ENCODE peak calls at places on chromosome 14, in nine cellular contexts. V is upper lobe of right lung, S is bronchial epithelial cell, Z is fibroblast of lung, R is breast epithelium, K is lower leg skin, P is HepG2, U is colonic mucosa, J is body of pancreas. Y is an unnamed sample.

GRCh38 chr14:99590746-99591555 is 13.1 kb downstream of the CCDC85C start:
- DNase-seq in V (no peak), S (no peak), Z (peak), R (no peak), K (no peak), P (no peak), U (no peak), J (no peak), Y (no peak)

GRCh38 chr14:31829256-31829923 is 247.7 kb upstream of the ARHGAP5 start:
- DNase-seq in V (no peak), S (peak), Z (peak), R (no peak), K (no peak), P (no peak), U (no peak), J (no peak), Y (peak)

GRCh38 chr14:101972126-101972785 is 7.9 kb downstream of the DYNC1H1 start:
- DNase-seq in V (peak), S (peak), Z (peak), R (peak), K (peak), P (peak), U (peak), J (peak), Y (peak)

GRCh38 chr14:70709726-70710382 is 68.1 kb downstream of the TTC9 start:
- DNase-seq in V (no peak), S (peak), Z (no peak), R (no peak), K (no peak), P (peak), U (no peak), J (no peak), Y (peak)

GRCh38 chr14:93009471-93010117 is 86.6 kb downstream of the CHGA start:
- DNase-seq in V (no peak), S (no peak), Z (no peak), R (no peak), K (peak), P (no peak), U (no peak), J (no peak), Y (no peak)

GRCh38 chr14:99384446-99385417 is 95.9 kb downstream of the SETD3 start:
- DNase-seq in V (no peak), S (no peak), Z (no peak), R (no peak), K (peak), P (no peak), U (no peak), J (no peak), Y (no peak)

GRCh38 chr14:84273181-84273580 is 1256.8 kb upstream of the FLRT2 start:
- DNase-seq in V (no peak), S (no peak), Z (no peak), R (no peak), K (no peak), P (no peak), U (no peak), J (no peak), Y (no peak)

GRCh38 chr14:31592619-31593018 is 31.4 kb downstream of the NUBPL start:
- DNase-seq in V (no peak), S (no peak), Z (peak), R (no peak), K (no peak), P (no peak), U (no peak), J (no peak), Y (no peak)

GRCh38 chr14:68784298-68784910 is 8.5 kb downstream of the ZFP36L1 start:
- DNase-seq in V (peak), S (peak), Z (peak), R (no peak), K (peak), P (peak), U (peak), J (peak), Y (peak)

GRCh38 chr14:23636317-23637211 is at the start of gene DHRS2:
- DNase-seq in V (no peak), S (no peak), Z (no peak), R (no peak), K (peak), P (peak), U (no peak), J (peak), Y (no peak)

GRCh38 chr14:69314327-69314726 is 54.4 kb downstream of the GALNT16 start:
- DNase-seq in V (peak), S (no peak), Z (no peak), R (no peak), K (peak), P (no peak), U (no peak), J (no peak), Y (peak)

GRCh38 chr14:99320621-99321235 is 48.7 kb upstream of the BCL11B start:
- DNase-seq in V (no peak), S (no peak), Z (no peak), R (no peak), K (peak), P (no peak), U (peak), J (no peak), Y (no peak)

GRCh38 chr14:73243341-73243740 is 6.0 kb downstream of the PAPLN start:
- DNase-seq in V (no peak), S (no peak), Z (no peak), R (no peak), K (no peak), P (no peak), U (no peak), J (no peak), Y (no peak)

GRCh38 chr14:73243748-73244147 is 6.4 kb downstream of the PAPLN start:
- DNase-seq in V (no peak), S (no peak), Z (no peak), R (no peak), K (no peak), P (no peak), U (no peak), J (no peak), Y (no peak)

GRCh38 chr14:73244541-73244940 is 7.2 kb downstream of the PAPLN start:
- DNase-seq in V (peak), S (no peak), Z (no peak), R (no peak), K (no peak), P (no peak), U (no peak), J (no peak), Y (no peak)

GRCh38 chr14:73246387-73247150 is 9.3 kb downstream of the PAPLN start:
- DNase-seq in V (no peak), S (no peak), Z (no peak), R (no peak), K (no peak), P (no peak), U (no peak), J (no peak), Y (no peak)

DNA sequence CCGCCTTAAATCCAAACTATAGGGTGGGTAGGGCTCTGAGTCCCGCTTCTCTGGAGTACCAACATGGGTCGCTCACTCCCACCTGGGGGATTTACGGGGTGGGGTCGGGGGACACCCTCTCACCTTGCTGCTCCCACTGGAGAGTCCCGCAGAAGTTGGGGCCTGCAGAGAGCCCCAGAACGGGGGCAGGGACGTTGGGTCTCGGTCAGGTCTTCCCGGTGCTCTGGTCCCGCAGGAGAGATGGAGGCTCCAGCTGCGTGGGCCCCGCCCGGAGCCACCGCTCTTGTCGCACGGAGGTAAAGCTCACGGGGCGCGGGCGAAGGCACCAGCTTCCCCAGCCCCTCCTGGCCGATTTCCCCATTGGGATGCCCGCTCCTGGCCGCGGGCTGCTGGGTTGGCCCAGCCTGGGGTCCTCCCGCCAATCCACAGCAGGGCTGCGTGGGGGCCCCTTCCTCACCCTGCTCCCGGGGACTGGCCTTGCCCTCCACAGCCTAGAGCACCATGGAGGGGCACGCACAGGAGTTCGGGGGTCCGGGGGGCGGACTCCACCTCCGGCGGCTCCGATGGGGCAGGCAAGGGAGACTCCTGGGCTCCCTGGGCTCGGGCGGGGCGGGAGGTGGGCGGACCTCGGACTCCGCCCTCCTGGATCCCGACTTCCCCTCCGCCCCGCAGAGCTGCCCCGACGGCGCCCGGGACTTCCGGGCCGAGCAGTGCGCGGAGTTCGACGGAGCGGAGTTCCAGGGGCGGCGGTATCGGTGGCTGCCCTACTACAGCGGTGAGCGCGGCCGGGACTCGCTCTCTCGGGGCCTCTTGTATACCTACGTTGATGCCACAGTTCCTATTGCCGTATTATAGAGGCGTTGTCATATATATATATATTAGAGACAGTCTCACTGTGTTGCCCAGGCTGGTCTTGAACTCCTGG is 8.4 kb downstream of the PAPLN start:
- DNase-seq in V (peak), S (peak), Z (no peak), R (no peak), K (peak), P (no peak), U (peak), J (no peak), Y (no peak)
- H3K4me3 ChIP-seq in V (peak), S (peak), Z (peak), R (peak), K (peak), P (no peak), U (peak), J (no peak), Y (no peak)

GRCh38 chr14:56310643-56311042 is 192.4 kb downstream of the PELI2 start:
- DNase-seq in V (no peak), S (no peak), Z (peak), R (no peak), K (no peak), P (no peak), U (no peak), J (no peak), Y (no peak)
- H3K4me3 ChIP-seq in V (no peak), S (no peak), Z (no peak), R (no peak), K (no peak), P (no peak), U (no peak), J (no peak), Y (no peak)

GRCh38 chr14:61438860-61439765 is 117.7 kb downstream of the PRKCH start:
- DNase-seq in V (peak), S (peak), Z (peak), R (peak), K (peak), P (peak), U (peak), J (peak), Y (peak)

GRCh38 chr14:61438497-61438859 is 117.1 kb downstream of the PRKCH start:
- DNase-seq in V (no peak), S (peak), Z (no peak), R (no peak), K (no peak), P (no peak), U (no peak), J (no peak), Y (no peak)

GRCh38 chr14:61444215-61444768 is 122.9 kb downstream of the PRKCH start:
- DNase-seq in V (no peak), S (no peak), Z (peak), R (no peak), K (no peak), P (no peak), U (peak), J (no peak), Y (no peak)

GRCh38 chr14:61439779-61440418 is 118.5 kb downstream of the PRKCH start:
- DNase-seq in V (no peak), S (no peak), Z (no peak), R (no peak), K (no peak), P (no peak), U (no peak), J (no peak), Y (no peak)

GRCh38 chr14:61443481-61443880 is 122.1 kb downstream of the PRKCH start:
- DNase-seq in V (no peak), S (no peak), Z (no peak), R (no peak), K (no peak), P (no peak), U (no peak), J (no peak), Y (no peak)
- H3K4me3 ChIP-seq in V (no peak), S (no peak), Z (no peak), R (no peak), K (no peak), P (no peak), U (no peak), J (no peak), Y (no peak)

DNA sequence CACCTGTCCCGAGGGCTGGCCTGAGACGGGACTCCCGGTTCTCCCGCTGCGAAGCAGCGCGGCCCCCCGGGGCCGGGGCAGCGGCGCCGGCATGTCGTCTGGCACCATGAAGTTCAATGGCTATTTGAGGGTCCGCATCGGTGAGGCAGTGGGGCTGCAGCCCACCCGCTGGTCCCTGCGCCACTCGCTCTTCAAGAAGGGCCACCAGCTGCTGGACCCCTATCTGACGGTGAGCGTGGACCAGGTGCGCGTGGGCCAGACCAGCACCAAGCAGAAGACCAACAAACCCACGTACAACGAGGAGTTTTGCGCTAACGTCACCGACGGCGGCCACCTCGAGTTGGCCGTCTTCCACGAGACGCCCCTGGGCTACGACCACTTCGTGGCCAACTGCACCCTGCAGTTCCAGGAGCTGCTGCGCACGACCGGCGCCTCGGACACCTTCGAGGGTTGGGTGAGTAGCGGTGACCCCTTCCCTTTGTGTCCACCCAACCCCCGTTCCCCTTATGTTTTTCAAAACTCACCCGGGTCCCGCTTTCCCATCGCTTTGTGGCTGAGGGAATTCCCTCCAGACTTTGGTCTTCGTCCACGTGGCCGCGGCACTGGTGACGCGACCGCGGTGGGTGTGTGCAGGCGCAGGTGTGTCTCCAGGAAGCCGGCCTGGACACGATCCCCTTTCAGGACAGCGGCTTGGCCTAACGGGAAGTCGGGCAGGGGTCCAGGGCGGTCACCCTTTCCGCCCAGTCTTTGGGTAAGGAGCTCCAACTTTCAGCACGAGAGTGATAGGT is 826 bp downstream of the PRKCH start:
- DNase-seq in V (peak), S (no peak), Z (no peak), R (peak), K (peak), P (no peak), U (peak), J (peak), Y (peak)
- H3K4me3 ChIP-seq in V (peak), S (peak), Z (peak), R (peak), K (peak), P (peak), U (peak), J (peak), Y (peak)

Y was measured in Caco-2.